ENCODE peak calls at places on chromosomes 6 and 20, in seven cellular contexts. H is SK-MEL-5, A is tibial artery, X is GM12865, I is GM20000, F is Daoy, Q is hepatocyte. V is an unnamed sample.

GRCh38 chr6:72974276-72974675 is 251.0 kb downstream of the KHDC1L start:
- DNase-seq in H (no peak), A (no peak), X (no peak), I (no peak), F (no peak), Q (no peak), V (no peak)

GRCh38 chr20:59955131-59955796 is 3.0 kb upstream of the CDH26 start:
- DNase-seq in H (peak; percentile 36), A (no peak), X (peak; percentile 16), I (no peak), F (no peak), Q (peak; percentile 45), V (peak; percentile 53)

GRCh38 chr6:45310118-45310788 is 17.9 kb upstream of the RUNX2 start:
- DNase-seq in H (no peak), A (no peak), X (peak; percentile 41), I (no peak), F (no peak), Q (no peak), V (no peak)

GRCh38 chr6:40148882-40149573 is 214.8 kb upstream of the MOCS1 start:
- DNase-seq in H (no peak), A (no peak), X (peak; percentile 71), I (peak; percentile 74), F (no peak), Q (no peak), V (no peak)

GRCh38 chr6:121157913-121158312 is 176.4 kb downstream of the TBC1D32 start:
- DNase-seq in H (no peak), A (no peak), X (no peak), I (no peak), F (no peak), Q (no peak), V (no peak)

GRCh38 chr6:45613678-45614077 is 235.9 kb upstream of the SUPT3H start:
- DNase-seq in H (peak; percentile 16), A (no peak), X (no peak), I (no peak), F (no peak), Q (peak; percentile 59), V (no peak)

GRCh38 chr6:3247255-3248146 is 11.2 kb upstream of the PSMG4 start:
- DNase-seq in H (peak; percentile 99), A (peak; percentile 69), X (no peak), I (no peak), F (peak; percentile 82), Q (peak; percentile 87), V (peak; percentile 87)

GRCh38 chr6:33975631-33976424 is 170.1 kb downstream of the GRM4 start:
- DNase-seq in H (no peak), A (peak; percentile 40), X (no peak), I (no peak), F (no peak), Q (no peak), V (no peak)

GRCh38 chr6:43770417-43771209 is 602 bp downstream of the VEGFA start:
- DNase-seq in H (peak; percentile 44), A (peak; percentile 88), X (peak; percentile 58), I (peak; percentile 74), F (peak; percentile 69), Q (peak; percentile 74), V (peak; percentile 45)

GRCh38 chr6:39320370-39320984 is 2.0 kb downstream of the KCNK16 start:
- DNase-seq in H (no peak), A (no peak), X (no peak), I (no peak), F (no peak), Q (no peak), V (no peak)

GRCh38 chr6:5274231-5274630 is 12.9 kb downstream of the FARS2 start:
- DNase-seq in H (no peak), A (no peak), X (no peak), I (no peak), F (no peak), Q (no peak), V (no peak)

GRCh38 chr6:79167931-79168694 is 66.4 kb downstream of the HMGN3 start:
- DNase-seq in H (no peak), A (no peak), X (no peak), I (no peak), F (peak; percentile 38), Q (no peak), V (no peak)

GRCh38 chr6:24743265-24743943 is 24.4 kb upstream of the C6orf62 start:
- DNase-seq in H (peak; percentile 57), A (no peak), X (peak; percentile 81), I (peak; percentile 39), F (peak; percentile 95), Q (peak; percentile 64), V (no peak)

GRCh38 chr20:47872341-47872740 is 87.1 kb upstream of the SULF2 start:
- DNase-seq in H (no peak), A (no peak), X (no peak), I (no peak), F (peak; percentile 27), Q (no peak), V (no peak)

GRCh38 chr6:90285611-90286381 is 10.8 kb downstream of the BACH2 start:
- DNase-seq in H (peak; percentile 84), A (peak; percentile 90), X (peak; percentile 92), I (peak; percentile 41), F (peak; percentile 88), Q (peak; percentile 91), V (peak; percentile 18)

GRCh38 chr20:1626528-1627192 is 6.9 kb upstream of the SIRPB1 start:
- DNase-seq in H (peak; percentile 0), A (no peak), X (peak; percentile 36), I (no peak), F (no peak), Q (peak; percentile 1), V (no peak)